ENCODE peak calls at places on chromosomes 12 and 14, in ten cellular contexts. One of them, this sample, is unnamed.

GRCh38 chr14:22448905-22449611 is 140.0 kb downstream of the DAD1 start:
- DNase-seq in ELF-1: no peak
- DNase-seq in SK-N-DZ: no peak
- DNase-seq in HCEC 1CT: peak; percentile 50
- DNase-seq in mucosa of gallbladder: no peak
- DNase-seq in iPS-NIHi11: no peak
- DNase-seq in M059J: peak; percentile 56
- DNase-seq in midbrain: no peak
- DNase-seq in stimulated activated CD4-positive, alpha-beta T cell treated with anti-CD3 and anti-CD28 coated beads, Interleukin-1b, Interleukin-23, amount 100 ng/mL, for 24 hours: no peak
- DNase-seq in stimulated activated CD8-positive, alpha-beta memory T cell treated with anti-CD3 and anti-CD28 coated beads, Interleukin-7, amount 100 ng/mL, for 1 hour: no peak
- DNase-seq in this sample: no peak

GRCh38 chr14:88017503-88017902 is 12.6 kb downstream of the GPR65 start:
- DNase-seq in ELF-1: no peak
- DNase-seq in SK-N-DZ: no peak
- DNase-seq in HCEC 1CT: no peak
- DNase-seq in mucosa of gallbladder: no peak
- DNase-seq in iPS-NIHi11: no peak
- DNase-seq in M059J: no peak
- DNase-seq in midbrain: no peak
- DNase-seq in stimulated activated CD4-positive, alpha-beta T cell treated with anti-CD3 and anti-CD28 coated beads, Interleukin-1b, Interleukin-23, amount 100 ng/mL, for 24 hours: no peak
- DNase-seq in stimulated activated CD8-positive, alpha-beta memory T cell treated with anti-CD3 and anti-CD28 coated beads, Interleukin-7, amount 100 ng/mL, for 1 hour: no peak
- DNase-seq in this sample: no peak

GRCh38 chr12:4031703-4032291 is 158.6 kb upstream of the PARP11 start:
- DNase-seq in ELF-1: no peak
- DNase-seq in SK-N-DZ: no peak
- DNase-seq in HCEC 1CT: no peak
- DNase-seq in mucosa of gallbladder: no peak
- DNase-seq in iPS-NIHi11: no peak
- DNase-seq in M059J: peak; percentile 5
- DNase-seq in midbrain: no peak
- DNase-seq in stimulated activated CD4-positive, alpha-beta T cell treated with anti-CD3 and anti-CD28 coated beads, Interleukin-1b, Interleukin-23, amount 100 ng/mL, for 24 hours: no peak
- DNase-seq in stimulated activated CD8-positive, alpha-beta memory T cell treated with anti-CD3 and anti-CD28 coated beads, Interleukin-7, amount 100 ng/mL, for 1 hour: no peak
- DNase-seq in this sample: no peak

GRCh38 chr12:131816495-131816894 is 11.7 kb upstream of the MMP17 start:
- DNase-seq in ELF-1: no peak
- DNase-seq in SK-N-DZ: no peak
- DNase-seq in HCEC 1CT: no peak
- DNase-seq in mucosa of gallbladder: no peak
- DNase-seq in iPS-NIHi11: no peak
- DNase-seq in M059J: no peak
- DNase-seq in midbrain: no peak
- DNase-seq in stimulated activated CD4-positive, alpha-beta T cell treated with anti-CD3 and anti-CD28 coated beads, Interleukin-1b, Interleukin-23, amount 100 ng/mL, for 24 hours: no peak
- DNase-seq in stimulated activated CD8-positive, alpha-beta memory T cell treated with anti-CD3 and anti-CD28 coated beads, Interleukin-7, amount 100 ng/mL, for 1 hour: no peak
- DNase-seq in this sample: no peak

GRCh38 chr12:91138337-91138905 is 27.1 kb upstream of the LUM start:
- DNase-seq in ELF-1: peak; percentile 83
- DNase-seq in SK-N-DZ: peak; percentile 5
- DNase-seq in HCEC 1CT: peak; percentile 62
- DNase-seq in mucosa of gallbladder: no peak
- DNase-seq in iPS-NIHi11: no peak
- DNase-seq in M059J: peak; percentile 59
- DNase-seq in midbrain: peak; percentile 3
- DNase-seq in stimulated activated CD4-positive, alpha-beta T cell treated with anti-CD3 and anti-CD28 coated beads, Interleukin-1b, Interleukin-23, amount 100 ng/mL, for 24 hours: no peak
- DNase-seq in stimulated activated CD8-positive, alpha-beta memory T cell treated with anti-CD3 and anti-CD28 coated beads, Interleukin-7, amount 100 ng/mL, for 1 hour: no peak
- DNase-seq in this sample: no peak

GRCh38 chr14:105536051-105536450 is 9.7 kb downstream of the TMEM121 start:
- DNase-seq in ELF-1: no peak
- DNase-seq in SK-N-DZ: no peak
- DNase-seq in HCEC 1CT: no peak
- DNase-seq in mucosa of gallbladder: no peak
- DNase-seq in iPS-NIHi11: no peak
- DNase-seq in M059J: no peak
- DNase-seq in midbrain: no peak
- DNase-seq in stimulated activated CD4-positive, alpha-beta T cell treated with anti-CD3 and anti-CD28 coated beads, Interleukin-1b, Interleukin-23, amount 100 ng/mL, for 24 hours: no peak
- DNase-seq in stimulated activated CD8-positive, alpha-beta memory T cell treated with anti-CD3 and anti-CD28 coated beads, Interleukin-7, amount 100 ng/mL, for 1 hour: no peak
- DNase-seq in this sample: no peak

GRCh38 chr14:59107819-59108218 is 80.6 kb upstream of the DAAM1 start:
- DNase-seq in ELF-1: no peak
- DNase-seq in SK-N-DZ: no peak
- DNase-seq in HCEC 1CT: no peak
- DNase-seq in mucosa of gallbladder: no peak
- DNase-seq in iPS-NIHi11: no peak
- DNase-seq in M059J: peak; percentile 27
- DNase-seq in midbrain: no peak
- DNase-seq in stimulated activated CD4-positive, alpha-beta T cell treated with anti-CD3 and anti-CD28 coated beads, Interleukin-1b, Interleukin-23, amount 100 ng/mL, for 24 hours: no peak
- DNase-seq in stimulated activated CD8-positive, alpha-beta memory T cell treated with anti-CD3 and anti-CD28 coated beads, Interleukin-7, amount 100 ng/mL, for 1 hour: no peak
- DNase-seq in this sample: no peak

GRCh38 chr12:91551927-91552326 is 369.3 kb upstream of the DCN start:
- DNase-seq in ELF-1: no peak
- DNase-seq in SK-N-DZ: no peak
- DNase-seq in HCEC 1CT: no peak
- DNase-seq in mucosa of gallbladder: peak; percentile 41
- DNase-seq in iPS-NIHi11: no peak
- DNase-seq in M059J: no peak
- DNase-seq in midbrain: peak; percentile 10
- DNase-seq in stimulated activated CD4-positive, alpha-beta T cell treated with anti-CD3 and anti-CD28 coated beads, Interleukin-1b, Interleukin-23, amount 100 ng/mL, for 24 hours: no peak
- DNase-seq in stimulated activated CD8-positive, alpha-beta memory T cell treated with anti-CD3 and anti-CD28 coated beads, Interleukin-7, amount 100 ng/mL, for 1 hour: no peak
- DNase-seq in this sample: no peak

GRCh38 chr14:88209273-88209672 is 113.8 kb downstream of the KCNK10 start:
- DNase-seq in ELF-1: no peak
- DNase-seq in SK-N-DZ: no peak
- DNase-seq in HCEC 1CT: no peak
- DNase-seq in mucosa of gallbladder: no peak
- DNase-seq in iPS-NIHi11: no peak
- DNase-seq in M059J: no peak
- DNase-seq in midbrain: no peak
- DNase-seq in stimulated activated CD4-positive, alpha-beta T cell treated with anti-CD3 and anti-CD28 coated beads, Interleukin-1b, Interleukin-23, amount 100 ng/mL, for 24 hours: no peak
- DNase-seq in stimulated activated CD8-positive, alpha-beta memory T cell treated with anti-CD3 and anti-CD28 coated beads, Interleukin-7, amount 100 ng/mL, for 1 hour: no peak
- DNase-seq in this sample: no peak

GRCh38 chr12:120327593-120327992 is at the start of gene PLA2G1B:
- DNase-seq in ELF-1: no peak
- DNase-seq in SK-N-DZ: no peak
- DNase-seq in HCEC 1CT: no peak
- DNase-seq in mucosa of gallbladder: no peak
- DNase-seq in iPS-NIHi11: no peak
- DNase-seq in M059J: no peak
- DNase-seq in midbrain: no peak
- DNase-seq in stimulated activated CD4-positive, alpha-beta T cell treated with anti-CD3 and anti-CD28 coated beads, Interleukin-1b, Interleukin-23, amount 100 ng/mL, for 24 hours: no peak
- DNase-seq in stimulated activated CD8-positive, alpha-beta memory T cell treated with anti-CD3 and anti-CD28 coated beads, Interleukin-7, amount 100 ng/mL, for 1 hour: no peak
- DNase-seq in this sample: no peak

GRCh38 chr12:77888611-77889010 is 57.9 kb downstream of the NAV3 start:
- DNase-seq in ELF-1: no peak
- DNase-seq in SK-N-DZ: no peak
- DNase-seq in HCEC 1CT: peak; percentile 78
- DNase-seq in mucosa of gallbladder: no peak
- DNase-seq in iPS-NIHi11: no peak
- DNase-seq in M059J: peak; percentile 62
- DNase-seq in midbrain: no peak
- DNase-seq in stimulated activated CD4-positive, alpha-beta T cell treated with anti-CD3 and anti-CD28 coated beads, Interleukin-1b, Interleukin-23, amount 100 ng/mL, for 24 hours: no peak
- DNase-seq in stimulated activated CD8-positive, alpha-beta memory T cell treated with anti-CD3 and anti-CD28 coated beads, Interleukin-7, amount 100 ng/mL, for 1 hour: no peak
- DNase-seq in this sample: no peak

GRCh38 chr14:68968051-68968450 is 11.1 kb downstream of the ACTN1 start:
- DNase-seq in ELF-1: no peak
- DNase-seq in SK-N-DZ: no peak
- DNase-seq in HCEC 1CT: no peak
- DNase-seq in mucosa of gallbladder: no peak
- DNase-seq in iPS-NIHi11: no peak
- DNase-seq in M059J: peak; percentile 1
- DNase-seq in midbrain: no peak
- DNase-seq in stimulated activated CD4-positive, alpha-beta T cell treated with anti-CD3 and anti-CD28 coated beads, Interleukin-1b, Interleukin-23, amount 100 ng/mL, for 24 hours: no peak
- DNase-seq in stimulated activated CD8-positive, alpha-beta memory T cell treated with anti-CD3 and anti-CD28 coated beads, Interleukin-7, amount 100 ng/mL, for 1 hour: no peak
- DNase-seq in this sample: no peak

GRCh38 chr12:131442337-131442918 is 268.5 kb upstream of the SFSWAP start:
- DNase-seq in ELF-1: no peak
- DNase-seq in SK-N-DZ: peak; percentile 73
- DNase-seq in HCEC 1CT: no peak
- DNase-seq in mucosa of gallbladder: no peak
- DNase-seq in iPS-NIHi11: no peak
- DNase-seq in M059J: no peak
- DNase-seq in midbrain: no peak
- DNase-seq in stimulated activated CD4-positive, alpha-beta T cell treated with anti-CD3 and anti-CD28 coated beads, Interleukin-1b, Interleukin-23, amount 100 ng/mL, for 24 hours: no peak
- DNase-seq in stimulated activated CD8-positive, alpha-beta memory T cell treated with anti-CD3 and anti-CD28 coated beads, Interleukin-7, amount 100 ng/mL, for 1 hour: no peak
- DNase-seq in this sample: no peak

GRCh38 chr12:77031745-77032144 is 33.6 kb downstream of the E2F7 start:
- DNase-seq in ELF-1: no peak
- DNase-seq in SK-N-DZ: no peak
- DNase-seq in HCEC 1CT: peak; percentile 64
- DNase-seq in mucosa of gallbladder: no peak
- DNase-seq in iPS-NIHi11: no peak
- DNase-seq in M059J: peak; percentile 56
- DNase-seq in midbrain: no peak
- DNase-seq in stimulated activated CD4-positive, alpha-beta T cell treated with anti-CD3 and anti-CD28 coated beads, Interleukin-1b, Interleukin-23, amount 100 ng/mL, for 24 hours: no peak
- DNase-seq in stimulated activated CD8-positive, alpha-beta memory T cell treated with anti-CD3 and anti-CD28 coated beads, Interleukin-7, amount 100 ng/mL, for 1 hour: no peak
- DNase-seq in this sample: no peak

GRCh38 chr12:124490584-124491305 is 76.7 kb downstream of the NCOR2 start:
- DNase-seq in ELF-1: no peak
- DNase-seq in SK-N-DZ: peak; percentile 42
- DNase-seq in HCEC 1CT: no peak
- DNase-seq in mucosa of gallbladder: peak; percentile 61
- DNase-seq in iPS-NIHi11: no peak
- DNase-seq in M059J: no peak
- DNase-seq in midbrain: peak; percentile 50
- DNase-seq in stimulated activated CD4-positive, alpha-beta T cell treated with anti-CD3 and anti-CD28 coated beads, Interleukin-1b, Interleukin-23, amount 100 ng/mL, for 24 hours: no peak
- DNase-seq in stimulated activated CD8-positive, alpha-beta memory T cell treated with anti-CD3 and anti-CD28 coated beads, Interleukin-7, amount 100 ng/mL, for 1 hour: no peak
- DNase-seq in this sample: peak; percentile 96

GRCh38 chr14:100341301-100342031 is 18.3 kb downstream of the SLC25A47 start:
- DNase-seq in ELF-1: no peak
- DNase-seq in SK-N-DZ: no peak
- DNase-seq in HCEC 1CT: peak; percentile 59
- DNase-seq in mucosa of gallbladder: peak; percentile 51
- DNase-seq in iPS-NIHi11: no peak
- DNase-seq in M059J: peak; percentile 70
- DNase-seq in midbrain: peak; percentile 34
- DNase-seq in stimulated activated CD4-positive, alpha-beta T cell treated with anti-CD3 and anti-CD28 coated beads, Interleukin-1b, Interleukin-23, amount 100 ng/mL, for 24 hours: no peak
- DNase-seq in stimulated activated CD8-positive, alpha-beta memory T cell treated with anti-CD3 and anti-CD28 coated beads, Interleukin-7, amount 100 ng/mL, for 1 hour: no peak
- DNase-seq in this sample: no peak

GRCh38 chr14:70525691-70526090 is 9.1 kb downstream of the ADAM20 start:
- DNase-seq in ELF-1: no peak
- DNase-seq in SK-N-DZ: no peak
- DNase-seq in HCEC 1CT: no peak
- DNase-seq in mucosa of gallbladder: no peak
- DNase-seq in iPS-NIHi11: no peak
- DNase-seq in M059J: no peak
- DNase-seq in midbrain: no peak
- DNase-seq in stimulated activated CD4-positive, alpha-beta T cell treated with anti-CD3 and anti-CD28 coated beads, Interleukin-1b, Interleukin-23, amount 100 ng/mL, for 24 hours: no peak
- DNase-seq in stimulated activated CD8-positive, alpha-beta memory T cell treated with anti-CD3 and anti-CD28 coated beads, Interleukin-7, amount 100 ng/mL, for 1 hour: no peak
- DNase-seq in this sample: no peak

GRCh38 chr12:92827836-92828431 is 101.2 kb downstream of the EEA1 start:
- DNase-seq in ELF-1: peak; percentile 6
- DNase-seq in SK-N-DZ: peak; percentile 8
- DNase-seq in HCEC 1CT: peak; percentile 69
- DNase-seq in mucosa of gallbladder: no peak
- DNase-seq in iPS-NIHi11: peak; percentile 38
- DNase-seq in M059J: peak; percentile 21
- DNase-seq in midbrain: no peak
- DNase-seq in stimulated activated CD4-positive, alpha-beta T cell treated with anti-CD3 and anti-CD28 coated beads, Interleukin-1b, Interleukin-23, amount 100 ng/mL, for 24 hours: no peak
- DNase-seq in stimulated activated CD8-positive, alpha-beta memory T cell treated with anti-CD3 and anti-CD28 coated beads, Interleukin-7, amount 100 ng/mL, for 1 hour: no peak
- DNase-seq in this sample: no peak

GRCh38 chr14:89270439-89271227 is 146.4 kb downstream of the FOXN3 start:
- DNase-seq in ELF-1: no peak
- DNase-seq in SK-N-DZ: no peak
- DNase-seq in HCEC 1CT: no peak
- DNase-seq in mucosa of gallbladder: peak; percentile 41
- DNase-seq in iPS-NIHi11: no peak
- DNase-seq in M059J: no peak
- DNase-seq in midbrain: no peak
- DNase-seq in stimulated activated CD4-positive, alpha-beta T cell treated with anti-CD3 and anti-CD28 coated beads, Interleukin-1b, Interleukin-23, amount 100 ng/mL, for 24 hours: no peak
- DNase-seq in stimulated activated CD8-positive, alpha-beta memory T cell treated with anti-CD3 and anti-CD28 coated beads, Interleukin-7, amount 100 ng/mL, for 1 hour: no peak
- DNase-seq in this sample: no peak

GRCh38 chr12:4257442-4257841 is 16.1 kb upstream of the CCND2 start:
- DNase-seq in ELF-1: no peak
- DNase-seq in SK-N-DZ: no peak
- DNase-seq in HCEC 1CT: no peak
- DNase-seq in mucosa of gallbladder: no peak
- DNase-seq in iPS-NIHi11: no peak
- DNase-seq in M059J: no peak
- DNase-seq in midbrain: no peak
- DNase-seq in stimulated activated CD4-positive, alpha-beta T cell treated with anti-CD3 and anti-CD28 coated beads, Interleukin-1b, Interleukin-23, amount 100 ng/mL, for 24 hours: no peak
- DNase-seq in stimulated activated CD8-positive, alpha-beta memory T cell treated with anti-CD3 and anti-CD28 coated beads, Interleukin-7, amount 100 ng/mL, for 1 hour: no peak
- DNase-seq in this sample: no peak

GRCh38 chr12:117580718-117581062 is 219.3 kb upstream of the NOS1 start:
- DNase-seq in ELF-1: peak; percentile 70
- DNase-seq in SK-N-DZ: peak; percentile 9
- DNase-seq in HCEC 1CT: no peak
- DNase-seq in mucosa of gallbladder: no peak
- DNase-seq in iPS-NIHi11: peak; percentile 97
- DNase-seq in M059J: peak; percentile 36
- DNase-seq in midbrain: no peak
- DNase-seq in stimulated activated CD4-positive, alpha-beta T cell treated with anti-CD3 and anti-CD28 coated beads, Interleukin-1b, Interleukin-23, amount 100 ng/mL, for 24 hours: no peak
- DNase-seq in stimulated activated CD8-positive, alpha-beta memory T cell treated with anti-CD3 and anti-CD28 coated beads, Interleukin-7, amount 100 ng/mL, for 1 hour: no peak
- DNase-seq in this sample: peak; percentile 78

GRCh38 chr14:93824518-93825234 is 36.4 kb upstream of the PRIMA1 start:
- DNase-seq in ELF-1: peak; percentile 33
- DNase-seq in SK-N-DZ: peak; percentile 50
- DNase-seq in HCEC 1CT: no peak
- DNase-seq in mucosa of gallbladder: no peak
- DNase-seq in iPS-NIHi11: peak; percentile 68
- DNase-seq in M059J: no peak
- DNase-seq in midbrain: no peak
- DNase-seq in stimulated activated CD4-positive, alpha-beta T cell treated with anti-CD3 and anti-CD28 coated beads, Interleukin-1b, Interleukin-23, amount 100 ng/mL, for 24 hours: no peak
- DNase-seq in stimulated activated CD8-positive, alpha-beta memory T cell treated with anti-CD3 and anti-CD28 coated beads, Interleukin-7, amount 100 ng/mL, for 1 hour: no peak
- DNase-seq in this sample: no peak

This sample was measured in cerebellum.